ENCODE peak calls at places on chromosomes 3 and 15, in ten cellular contexts. H is AG04450, X is adrenal gland, N is thyroid gland, K is dorsolateral prefrontal cortex, A is A673, L is A549, T is right lobe of liver, S is lower lobe of right lung, J is heart left ventricle. U is an unnamed sample.

GRCh38 chr3:52004906-52005395 is 9.3 kb upstream of the RPL29 start:
- DNase-seq in S (no peak), A (no peak), L (no peak), J (no peak), X (no peak), N (no peak), K (no peak), T (no peak), H (no peak), U (no peak)

GRCh38 chr3:11236588-11237461 is 35.4 kb upstream of the ATG7 start:
- DNase-seq in N (peak), L (peak), K (no peak), A (peak), J (peak), X (peak), T (peak), S (peak), H (peak), U (no peak)

GRCh38 chr15:74631935-74632560 is 16.4 kb downstream of the CLK3 start:
- DNase-seq in A (peak), T (peak), X (peak), K (peak), S (no peak), J (peak), H (no peak), N (peak), L (peak), U (no peak)

GRCh38 chr15:81327526-81327925 is 3.6 kb upstream of the STARD5 start:
- DNase-seq in K (no peak), S (no peak), L (no peak), N (no peak), A (no peak), H (peak), X (no peak), J (no peak), T (no peak), U (peak)

GRCh38 chr15:82045179-82045891 is 483 bp downstream of the MEX3B start:
- DNase-seq in K (peak), X (peak), S (peak), A (peak), J (peak), H (no peak), T (peak), N (peak), L (peak), U (no peak)

GRCh38 chr15:40313531-40314398 is 6.0 kb upstream of the PLCB2 start:
- DNase-seq in S (peak), J (peak), A (peak), X (peak), N (peak), H (no peak), L (no peak), T (no peak), K (no peak), U (no peak)

GRCh38 chr3:178507507-178508442 is 28.5 kb upstream of the KCNMB2 start:
- DNase-seq in H (no peak), J (no peak), L (no peak), K (no peak), S (no peak), N (no peak), X (no peak), T (no peak), A (no peak), U (no peak)

GRCh38 chr3:9028134-9028533 is 64.9 kb upstream of the RAD18 start:
- DNase-seq in S (peak), L (no peak), J (peak), T (peak), A (peak), N (peak), K (peak), H (peak), X (peak), U (peak)

GRCh38 chr15:100929641-100930042 is 10.5 kb downstream of the LRRK1 start:
- DNase-seq in J (no peak), N (peak), H (no peak), K (no peak), T (no peak), A (no peak), L (no peak), X (no peak), S (no peak), U (no peak)

GRCh38 chr3:55588120-55588765 is 101.1 kb upstream of the WNT5A start:
- DNase-seq in N (no peak), J (no peak), T (no peak), H (no peak), L (no peak), S (no peak), X (no peak), A (no peak), K (no peak), U (no peak)

GRCh38 chr3:98812851-98813374 is 49.8 kb downstream of the ST3GAL6 start:
- DNase-seq in K (no peak), J (no peak), N (peak), L (peak), T (peak), S (peak), X (no peak), A (peak), H (no peak), U (no peak)

GRCh38 chr3:95923496-95924210 is 890.7 kb upstream of the EPHA6 start:
- DNase-seq in N (no peak), T (no peak), K (no peak), H (peak), J (no peak), X (peak), A (peak), L (no peak), S (no peak), U (peak)

GRCh38 chr3:194194757-194195086 is 58.8 kb downstream of the HES1 start:
- DNase-seq in J (no peak), H (no peak), X (no peak), T (no peak), S (no peak), L (no peak), K (no peak), N (no peak), A (no peak), U (no peak)

GRCh38 chr15:90801803-90802202 is 66.6 kb upstream of the FURIN start:
- DNase-seq in N (peak), A (no peak), S (no peak), T (no peak), H (no peak), L (no peak), X (no peak), K (no peak), J (no peak), U (no peak)

GRCh38 chr3:19937459-19938362 is 3.7 kb upstream of the EFHB start:
- DNase-seq in X (no peak), H (no peak), L (no peak), T (no peak), S (no peak), K (no peak), A (no peak), J (no peak), N (no peak), U (no peak)

GRCh38 chr15:81176291-81176893 is 20.3 kb upstream of the IL16 start:
- DNase-seq in S (no peak), T (no peak), H (no peak), X (no peak), J (peak), N (peak), A (no peak), L (no peak), K (no peak), U (no peak)

GRCh38 chr3:59127071-59127470 is 77.2 kb upstream of the CFAP20DC start:
- DNase-seq in A (peak), S (no peak), T (no peak), H (peak), K (no peak), L (peak), J (no peak), N (no peak), X (no peak), U (peak)

GRCh38 chr15:81113204-81113657 is 20.8 kb upstream of the CFAP161 start:
- DNase-seq in L (no peak), H (no peak), X (no peak), K (no peak), A (no peak), N (no peak), S (no peak), T (no peak), J (no peak), U (no peak)

GRCh38 chr3:135012101-135012500 is 217.0 kb downstream of the EPHB1 start:
- DNase-seq in A (no peak), J (no peak), S (no peak), T (no peak), K (peak), L (no peak), H (no peak), N (peak), X (no peak), U (no peak)

GRCh38 chr3:188558343-188559068 is 404.5 kb downstream of the LPP start:
- DNase-seq in S (no peak), T (no peak), H (no peak), J (no peak), L (no peak), K (no peak), X (no peak), N (no peak), A (no peak), U (no peak)

GRCh38 chr3:70550723-70551319 is 238.4 kb upstream of the MDFIC2 start:
- DNase-seq in K (no peak), N (peak), T (peak), L (no peak), H (no peak), X (peak), A (peak), J (peak), S (peak), U (no peak)

GRCh38 chr15:34434627-34435305 is 2.8 kb downstream of the GOLGA8A start:
- DNase-seq in L (no peak), J (peak), H (no peak), K (no peak), X (no peak), A (no peak), N (peak), S (no peak), T (no peak), U (no peak)

GRCh38 chr3:71581451-71581980 is 2.0 kb downstream of the FOXP1 start:
- DNase-seq in L (no peak), A (no peak), K (no peak), N (peak), T (peak), J (peak), H (no peak), X (peak), S (peak), U (no peak)

GRCh38 chr3:11128682-11129632 is 25.3 kb upstream of the HRH1 start:
- DNase-seq in K (no peak), L (no peak), X (no peak), T (no peak), A (no peak), J (no peak), H (no peak), S (no peak), N (no peak), U (no peak)

GRCh38 chr3:69130689-69131088 is 8.3 kb upstream of the LMOD3 start:
- DNase-seq in X (no peak), T (no peak), H (no peak), L (no peak), S (no peak), N (no peak), J (no peak), A (no peak), K (no peak), U (no peak)

GRCh38 chr15:72342385-72342784 is 22.4 kb upstream of the CELF6 start:
- DNase-seq in S (no peak), L (no peak), N (peak), A (peak), H (no peak), K (no peak), J (no peak), X (no peak), T (no peak), U (no peak)

GRCh38 chr15:33780011-33780768 is 188.1 kb upstream of the CHRM5 start:
- DNase-seq in S (no peak), A (no peak), X (no peak), H (no peak), N (no peak), J (no peak), L (no peak), T (no peak), K (no peak), U (no peak)

DNA sequence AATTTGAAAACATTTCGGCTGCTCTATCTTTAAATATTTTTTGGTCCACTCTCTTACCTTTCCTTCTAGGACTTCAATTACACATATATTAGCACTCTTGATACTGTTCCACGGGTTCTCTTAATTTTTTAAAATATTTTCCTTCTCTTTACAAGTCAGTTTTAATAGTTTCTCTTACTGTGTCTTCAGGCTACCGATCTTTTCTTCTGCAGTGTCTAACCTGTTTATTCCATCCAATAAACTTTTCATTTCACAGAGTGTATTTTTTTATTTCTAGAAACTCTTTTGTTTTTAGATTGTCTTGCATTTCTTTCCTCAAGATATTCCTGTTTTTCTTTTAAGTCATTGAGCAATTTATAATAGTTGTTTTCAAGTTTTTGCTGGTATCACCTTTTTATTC is 27.7 kb downstream of the TCF12 start:
- DNase-seq in J (no peak), S (no peak), T (no peak), H (no peak), L (no peak), K (no peak), N (no peak), A (no peak), X (no peak), U (no peak)
- H3K4me3 ChIP-seq in J (no peak), S (no peak), T (no peak), H (no peak), L (no peak), K (no peak), N (no peak), A (no peak), X (no peak), U (no peak)

DNA sequence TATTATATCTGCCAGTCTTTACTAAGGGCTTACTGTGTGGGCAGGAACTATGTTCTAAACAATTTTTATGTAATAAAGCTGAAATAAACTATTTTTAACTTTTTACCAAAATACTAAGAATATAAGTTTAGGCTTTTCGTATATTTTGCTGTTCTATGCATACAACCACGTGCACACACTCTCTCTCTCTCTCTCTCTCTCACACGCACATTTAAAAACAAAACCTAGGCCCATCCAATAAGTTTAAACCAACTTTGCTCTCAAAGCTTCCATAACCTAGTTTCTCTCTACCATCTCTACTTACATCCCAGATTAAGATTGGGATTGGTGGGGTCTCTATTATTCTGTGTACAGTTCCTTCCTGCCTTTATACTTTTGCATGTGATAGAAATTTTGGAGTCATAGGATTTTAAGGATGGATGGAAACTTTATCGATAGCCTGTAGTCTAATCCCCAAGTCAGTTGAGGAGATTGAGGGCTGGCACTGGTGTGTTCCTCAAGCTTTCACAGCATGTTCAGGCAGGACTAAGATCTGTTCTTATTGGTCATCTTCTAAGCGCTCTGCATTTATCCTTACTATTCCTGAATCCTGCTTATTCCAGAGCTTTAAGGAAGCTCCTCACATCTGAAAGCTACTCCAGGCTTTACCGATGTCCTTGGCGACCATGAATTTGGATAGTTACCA is 1.8 kb downstream of the GPR171 start:
- DNase-seq in S (no peak), N (no peak), X (no peak), H (no peak), J (no peak), T (no peak), A (no peak), K (no peak), L (no peak), U (no peak)
- H3K4me3 ChIP-seq in S (peak), N (no peak), X (no peak), H (no peak), J (no peak), T (no peak), A (no peak), K (no peak), L (no peak), U (no peak)

GRCh38 chr15:51356147-51356546 is 14.7 kb downstream of the GLDN start:
- DNase-seq in S (no peak), L (no peak), A (no peak), N (no peak), K (no peak), J (no peak), H (no peak), T (no peak), X (no peak), U (no peak)
- H3K4me3 ChIP-seq in S (no peak), L (no peak), A (no peak), N (no peak), K (no peak), J (no peak), H (no peak), T (no peak), X (no peak), U (no peak)

DNA sequence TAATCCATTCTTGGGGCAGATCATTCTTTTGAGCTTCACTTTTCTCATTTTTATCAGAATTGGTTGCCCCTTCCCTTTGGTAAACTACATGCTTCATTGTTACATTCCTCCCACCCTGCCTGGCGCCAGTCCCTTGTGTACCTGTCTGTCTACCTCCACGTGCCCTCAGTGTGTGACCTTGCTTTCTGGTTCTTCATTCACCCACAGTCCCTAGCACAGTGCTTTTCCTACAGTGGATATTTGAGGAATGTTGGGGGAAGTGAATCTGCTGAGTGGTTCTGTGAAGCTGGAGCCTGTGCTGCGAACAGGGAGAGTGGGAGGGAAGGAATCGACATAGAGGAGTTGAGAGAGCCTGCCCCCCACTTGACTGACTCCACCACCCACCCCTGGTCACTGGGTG is 23.4 kb downstream of the GPD1L start:
- DNase-seq in H (no peak), K (no peak), T (no peak), L (no peak), J (no peak), X (no peak), N (no peak), S (no peak), A (no peak), U (no peak)
- H3K4me3 ChIP-seq in H (no peak), K (no peak), T (no peak), L (no peak), J (no peak), X (no peak), N (no peak), S (no peak), A (no peak), U (no peak)

GRCh38 chr15:78034495-78035191 is 42.9 kb downstream of the TBC1D2B start:
- DNase-seq in T (peak), J (no peak), A (no peak), N (peak), X (no peak), S (peak), H (no peak), L (no peak), K (no peak), U (no peak)
- H3K4me3 ChIP-seq in T (no peak), J (no peak), A (no peak), N (no peak), X (no peak), S (peak), H (peak), L (no peak), K (no peak), U (no peak)

GRCh38 chr15:94080416-94080815 is 150.9 kb upstream of the MCTP2 start:
- DNase-seq in K (no peak), J (no peak), S (no peak), X (no peak), L (no peak), H (no peak), A (peak), N (no peak), T (no peak), U (peak)
- H3K4me3 ChIP-seq in K (no peak), J (no peak), S (no peak), X (no peak), L (no peak), H (no peak), A (no peak), N (no peak), T (no peak), U (no peak)

DNA sequence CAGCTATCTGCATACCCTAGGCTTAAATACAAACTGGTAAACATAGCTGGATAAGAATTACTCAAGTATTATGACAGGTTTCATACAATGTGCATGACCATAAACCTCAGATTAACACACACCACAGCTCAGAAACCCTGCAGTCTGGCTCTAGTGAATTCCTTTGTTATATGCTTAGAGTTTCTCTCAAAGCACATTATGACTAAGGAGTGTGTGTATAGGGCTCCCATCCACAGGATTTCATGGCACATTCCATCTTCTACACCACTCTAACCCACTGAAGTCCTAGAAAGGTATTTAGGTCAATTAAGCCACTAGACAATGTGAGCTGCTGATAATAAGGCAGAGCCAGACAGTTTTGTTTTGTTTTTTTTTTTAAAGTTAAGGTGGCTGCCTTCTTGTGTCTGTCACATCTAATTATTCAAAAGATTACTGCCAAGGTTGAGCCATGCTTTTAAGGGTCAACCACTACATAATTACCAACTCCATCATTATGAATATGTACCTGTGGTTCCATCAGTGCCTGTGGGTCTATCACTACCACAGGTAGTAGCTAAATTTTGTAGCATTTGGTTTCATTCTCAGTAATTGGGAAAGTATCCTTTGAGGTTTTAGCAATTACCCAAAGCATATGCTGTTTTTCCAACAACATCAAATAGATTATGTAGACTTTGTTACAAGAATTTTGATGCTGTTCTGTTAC is 107.0 kb downstream of the ALCAM start:
- DNase-seq in K (no peak), S (no peak), X (no peak), A (peak), J (no peak), T (no peak), N (no peak), L (no peak), H (peak), U (peak)
- H3K4me3 ChIP-seq in K (no peak), S (no peak), X (no peak), A (no peak), J (no peak), T (no peak), N (no peak), L (no peak), H (no peak), U (no peak)

GRCh38 chr3:13896473-13897154 is 16.7 kb upstream of the WNT7A start:
- DNase-seq in S (no peak), T (no peak), L (peak), J (no peak), K (peak), N (peak), H (peak), A (peak), X (no peak), U (peak)
- H3K4me3 ChIP-seq in S (peak), T (peak), L (peak), J (peak), K (peak), N (no peak), H (no peak), A (peak), X (no peak), U (no peak)

U was measured in skeletal muscle cell.